ENCODE peak calls at places on chromosomes 3 and 15, in six cellular contexts. One of them, this sample, is unnamed. For H3K9me3, the result is how much of the 10 kb centered on the place peaks cover.

GRCh38 chr15:71337197-71337845 is 222.1 kb downstream of the THSD4 start:
- DNase-seq in SJSA1: no peak
- DNase-seq in WERI-Rb-1: no peak
- DNase-seq in neural progenitor cell: no peak
- DNase-seq in thyroid gland: peak
- DNase-seq in kidney: peak
- DNase-seq in this sample: peak

GRCh38 chr3:113103588-113103987 is 107.8 kb upstream of the BOC start:
- DNase-seq in neural progenitor cell: no peak
- DNase-seq in kidney: no peak
- DNase-seq in thyroid gland: no peak
- DNase-seq in WERI-Rb-1: no peak
- DNase-seq in SJSA1: no peak
- DNase-seq in this sample: no peak

GRCh38 chr15:63856711-63857458 is 23.1 kb upstream of the HERC1 start:
- DNase-seq in neural progenitor cell: no peak
- DNase-seq in WERI-Rb-1: no peak
- DNase-seq in SJSA1: no peak
- DNase-seq in thyroid gland: no peak
- DNase-seq in kidney: no peak
- DNase-seq in this sample: no peak

GRCh38 chr3:10192953-10193691 is 28.4 kb downstream of the IRAK2 start:
- DNase-seq in WERI-Rb-1: peak
- DNase-seq in neural progenitor cell: peak
- DNase-seq in kidney: peak
- DNase-seq in SJSA1: peak
- DNase-seq in thyroid gland: peak
- DNase-seq in this sample: peak

GRCh38 chr15:99086327-99086667 is 18.6 kb upstream of the SYNM start:
- DNase-seq in neural progenitor cell: no peak
- DNase-seq in SJSA1: no peak
- DNase-seq in WERI-Rb-1: no peak
- DNase-seq in kidney: no peak
- DNase-seq in thyroid gland: no peak
- DNase-seq in this sample: no peak

GRCh38 chr15:85702321-85703230 is 92.1 kb downstream of the KLHL25 start:
- DNase-seq in kidney: no peak
- DNase-seq in WERI-Rb-1: no peak
- DNase-seq in neural progenitor cell: peak
- DNase-seq in thyroid gland: no peak
- DNase-seq in SJSA1: no peak
- DNase-seq in this sample: no peak

GRCh38 chr3:168097381-168097780 is 1.7 kb upstream of the GOLIM4 start:
- DNase-seq in WERI-Rb-1: no peak
- DNase-seq in neural progenitor cell: no peak
- DNase-seq in thyroid gland: no peak
- DNase-seq in SJSA1: no peak
- DNase-seq in kidney: no peak
- DNase-seq in this sample: no peak

GRCh38 chr3:14082108-14082657 is 42.5 kb downstream of the CHCHD4 start:
- DNase-seq in SJSA1: no peak
- DNase-seq in thyroid gland: no peak
- DNase-seq in neural progenitor cell: no peak
- DNase-seq in WERI-Rb-1: no peak
- DNase-seq in kidney: no peak
- DNase-seq in this sample: no peak

GRCh38 chr3:12953201-12953712 is 111.9 kb upstream of the RPL32 start:
- DNase-seq in thyroid gland: no peak
- DNase-seq in kidney: no peak
- DNase-seq in neural progenitor cell: no peak
- DNase-seq in WERI-Rb-1: no peak
- DNase-seq in SJSA1: no peak
- DNase-seq in this sample: no peak

GRCh38 chr3:194559530-194559929 is 72.7 kb upstream of the ATP13A3 start:
- DNase-seq in neural progenitor cell: no peak
- DNase-seq in kidney: no peak
- DNase-seq in WERI-Rb-1: no peak
- DNase-seq in SJSA1: no peak
- DNase-seq in thyroid gland: no peak
- DNase-seq in this sample: no peak

GRCh38 chr3:61451841-61452240 is 109.5 kb upstream of the PTPRG start:
- DNase-seq in SJSA1: peak
- DNase-seq in WERI-Rb-1: no peak
- DNase-seq in thyroid gland: no peak
- DNase-seq in neural progenitor cell: no peak
- DNase-seq in kidney: no peak
- DNase-seq in this sample: no peak

GRCh38 chr3:29240248-29240647 is 40.6 kb upstream of the RBMS3 start:
- DNase-seq in neural progenitor cell: no peak
- DNase-seq in thyroid gland: no peak
- DNase-seq in kidney: no peak
- DNase-seq in WERI-Rb-1: no peak
- DNase-seq in SJSA1: peak
- DNase-seq in this sample: no peak

DNA sequence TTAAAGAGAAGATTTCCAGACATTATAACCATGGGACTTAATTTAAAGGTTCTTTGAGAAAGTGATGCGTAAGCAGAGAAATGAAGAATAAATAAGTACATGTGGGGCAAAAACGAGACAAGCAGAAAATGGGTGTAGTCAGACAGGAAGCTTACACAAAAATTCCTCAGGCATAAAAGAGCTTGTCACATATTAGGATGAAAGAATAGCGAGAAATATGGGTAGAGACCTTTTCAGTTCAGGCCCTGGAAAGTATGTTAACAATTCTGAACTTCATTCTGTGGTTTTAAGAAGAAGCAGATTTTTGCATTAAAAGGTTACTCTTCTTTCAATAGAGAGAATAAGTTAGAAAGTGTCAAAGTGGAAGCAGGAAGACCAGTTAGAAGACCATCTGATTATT is 352.4 kb downstream of the ROBO1 start:
- DNase-seq in neural progenitor cell: no peak
- DNase-seq in kidney: no peak
- DNase-seq in thyroid gland: no peak
- DNase-seq in WERI-Rb-1: no peak
- DNase-seq in SJSA1: no peak
- DNase-seq in this sample: no peak
- H3K4me3 ChIP-seq in neural progenitor cell: no peak
- H3K4me3 ChIP-seq in kidney: no peak
- H3K4me3 ChIP-seq in thyroid gland: no peak
- H3K4me3 ChIP-seq in WERI-Rb-1: no peak
- H3K4me3 ChIP-seq in SJSA1: no peak
- H3K4me3 ChIP-seq in this sample: no peak

GRCh38 chr3:35079403-35079802 is 559.9 kb upstream of the ARPP21 start:
- DNase-seq in neural progenitor cell: no peak
- DNase-seq in kidney: no peak
- DNase-seq in WERI-Rb-1: no peak
- DNase-seq in thyroid gland: no peak
- DNase-seq in SJSA1: no peak
- DNase-seq in this sample: no peak
- H3K9me3 ChIP-seq in neural progenitor cell: under half
- H3K9me3 ChIP-seq in kidney: under half
- H3K9me3 ChIP-seq in WERI-Rb-1: under half
- H3K9me3 ChIP-seq in thyroid gland: under half
- H3K9me3 ChIP-seq in SJSA1: under half
- H3K9me3 ChIP-seq in this sample: under half

GRCh38 chr3:119676020-119676419 is 1.2 kb downstream of the COX17 start:
- DNase-seq in SJSA1: no peak
- DNase-seq in WERI-Rb-1: no peak
- DNase-seq in kidney: no peak
- DNase-seq in thyroid gland: no peak
- DNase-seq in neural progenitor cell: no peak
- DNase-seq in this sample: no peak
- H3K27ac ChIP-seq in SJSA1: no peak
- H3K27ac ChIP-seq in WERI-Rb-1: no peak
- H3K27ac ChIP-seq in kidney: peak
- H3K27ac ChIP-seq in thyroid gland: peak
- H3K27ac ChIP-seq in neural progenitor cell: no peak
- H3K27ac ChIP-seq in this sample: peak

GRCh38 chr3:39398700-39399099 is 7.8 kb upstream of the RPSA start:
- DNase-seq in kidney: no peak
- DNase-seq in WERI-Rb-1: no peak
- DNase-seq in neural progenitor cell: no peak
- DNase-seq in SJSA1: no peak
- DNase-seq in thyroid gland: no peak
- DNase-seq in this sample: no peak
- H3K4me3 ChIP-seq in kidney: no peak
- H3K4me3 ChIP-seq in WERI-Rb-1: no peak
- H3K4me3 ChIP-seq in neural progenitor cell: no peak
- H3K4me3 ChIP-seq in SJSA1: no peak
- H3K4me3 ChIP-seq in thyroid gland: no peak
- H3K4me3 ChIP-seq in this sample: no peak

GRCh38 chr15:22236469-22236868 is 156.1 kb downstream of the OR4M2 start:
- DNase-seq in WERI-Rb-1: no peak
- DNase-seq in SJSA1: no peak
- DNase-seq in kidney: no peak
- DNase-seq in neural progenitor cell: no peak
- DNase-seq in thyroid gland: no peak
- DNase-seq in this sample: no peak

GRCh38 chr15:22229971-22230815 is 149.9 kb downstream of the OR4M2 start:
- DNase-seq in thyroid gland: no peak
- DNase-seq in SJSA1: no peak
- DNase-seq in kidney: peak
- DNase-seq in neural progenitor cell: no peak
- DNase-seq in WERI-Rb-1: no peak
- DNase-seq in this sample: peak

GRCh38 chr15:22227961-22228762 is 147.8 kb downstream of the OR4M2 start:
- DNase-seq in kidney: peak
- DNase-seq in SJSA1: no peak
- DNase-seq in neural progenitor cell: no peak
- DNase-seq in WERI-Rb-1: no peak
- DNase-seq in thyroid gland: no peak
- DNase-seq in this sample: peak

GRCh38 chr15:22231603-22232002 is 151.3 kb downstream of the OR4M2 start:
- DNase-seq in WERI-Rb-1: no peak
- DNase-seq in kidney: no peak
- DNase-seq in neural progenitor cell: no peak
- DNase-seq in SJSA1: no peak
- DNase-seq in thyroid gland: no peak
- DNase-seq in this sample: no peak

DNA sequence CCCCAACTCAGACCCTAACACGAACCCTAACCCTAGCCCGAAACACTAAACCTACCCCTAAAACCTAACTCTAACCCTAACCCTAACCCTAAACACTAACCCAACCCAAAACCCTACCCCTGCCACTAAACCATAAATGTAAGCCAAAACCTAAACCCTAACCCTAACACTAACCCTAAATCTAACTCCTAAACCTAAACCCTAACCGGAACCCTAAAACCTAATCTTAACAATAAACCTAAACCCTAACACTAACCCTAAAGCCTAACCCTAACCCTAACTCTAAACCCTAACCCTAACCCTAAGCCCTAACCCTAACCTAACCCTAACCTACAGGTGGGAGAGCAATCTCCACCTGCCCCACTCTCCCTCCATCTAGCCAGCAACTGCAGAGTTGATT is 152.3 kb downstream of the OR4M2 start:
- DNase-seq in neural progenitor cell: no peak
- DNase-seq in SJSA1: no peak
- DNase-seq in kidney: no peak
- DNase-seq in WERI-Rb-1: no peak
- DNase-seq in thyroid gland: no peak
- DNase-seq in this sample: no peak
- H3K9me3 ChIP-seq in neural progenitor cell: under half
- H3K9me3 ChIP-seq in SJSA1: under half
- H3K9me3 ChIP-seq in kidney: under half
- H3K9me3 ChIP-seq in WERI-Rb-1: under half
- H3K9me3 ChIP-seq in thyroid gland: under half
- H3K9me3 ChIP-seq in this sample: under half

GRCh38 chr3:130243808-130244207 is 101.7 kb upstream of the COL6A5 start:
- DNase-seq in SJSA1: no peak
- DNase-seq in WERI-Rb-1: no peak
- DNase-seq in thyroid gland: no peak
- DNase-seq in kidney: no peak
- DNase-seq in neural progenitor cell: no peak
- DNase-seq in this sample: no peak
- H3K27ac ChIP-seq in SJSA1: no peak
- H3K27ac ChIP-seq in WERI-Rb-1: no peak
- H3K27ac ChIP-seq in thyroid gland: no peak
- H3K27ac ChIP-seq in kidney: no peak
- H3K27ac ChIP-seq in neural progenitor cell: no peak
- H3K27ac ChIP-seq in this sample: no peak

This sample was measured in RWPE2.